ENCODE peak calls at places on chromosome 12, in six cellular contexts. One of them, this sample, is unnamed. For H3K4me1, the result is how much of the 10 kb centered on the place peaks cover.

GRCh38 chr12:442235-442884 is 17.4 kb upstream of the B4GALNT3 start:
- DNase-seq in astrocyte: no peak
- DNase-seq in upper lobe of right lung: no peak
- DNase-seq in gastrocnemius medialis: no peak
- DNase-seq in IMR-90: peak
- DNase-seq in tibial artery: no peak
- DNase-seq in this sample: peak

GRCh38 chr12:123388218-123388947 is 4.5 kb downstream of the KMT5A start:
- DNase-seq in astrocyte: peak
- DNase-seq in upper lobe of right lung: peak
- DNase-seq in gastrocnemius medialis: peak
- DNase-seq in IMR-90: peak
- DNase-seq in tibial artery: peak
- DNase-seq in this sample: peak

GRCh38 chr12:45425426-45425825 is 209.5 kb downstream of the ANO6 start:
- DNase-seq in astrocyte: peak
- DNase-seq in upper lobe of right lung: no peak
- DNase-seq in gastrocnemius medialis: no peak
- DNase-seq in IMR-90: peak
- DNase-seq in tibial artery: no peak
- DNase-seq in this sample: no peak

GRCh38 chr12:102883204-102883799 is 33.7 kb downstream of the PAH start:
- DNase-seq in astrocyte: no peak
- DNase-seq in upper lobe of right lung: peak
- DNase-seq in gastrocnemius medialis: no peak
- DNase-seq in IMR-90: no peak
- DNase-seq in tibial artery: no peak
- DNase-seq in this sample: peak

GRCh38 chr12:107557026-107557425 is 128.6 kb upstream of the PWP1 start:
- DNase-seq in astrocyte: no peak
- DNase-seq in upper lobe of right lung: no peak
- DNase-seq in gastrocnemius medialis: no peak
- DNase-seq in IMR-90: no peak
- DNase-seq in tibial artery: no peak
- DNase-seq in this sample: no peak

GRCh38 chr12:65886996-65887395 is 62.7 kb downstream of the HMGA2 start:
- DNase-seq in astrocyte: peak
- DNase-seq in upper lobe of right lung: no peak
- DNase-seq in gastrocnemius medialis: no peak
- DNase-seq in IMR-90: peak
- DNase-seq in tibial artery: no peak
- DNase-seq in this sample: no peak

GRCh38 chr12:9635014-9635413 is 27.3 kb upstream of the KLRB1 start:
- DNase-seq in astrocyte: no peak
- DNase-seq in upper lobe of right lung: no peak
- DNase-seq in gastrocnemius medialis: no peak
- DNase-seq in IMR-90: no peak
- DNase-seq in tibial artery: no peak
- DNase-seq in this sample: no peak

GRCh38 chr12:67068204-67068731 is 200.9 kb upstream of the CAND1 start:
- DNase-seq in astrocyte: no peak
- DNase-seq in upper lobe of right lung: no peak
- DNase-seq in gastrocnemius medialis: no peak
- DNase-seq in IMR-90: no peak
- DNase-seq in tibial artery: no peak
- DNase-seq in this sample: peak

DNA sequence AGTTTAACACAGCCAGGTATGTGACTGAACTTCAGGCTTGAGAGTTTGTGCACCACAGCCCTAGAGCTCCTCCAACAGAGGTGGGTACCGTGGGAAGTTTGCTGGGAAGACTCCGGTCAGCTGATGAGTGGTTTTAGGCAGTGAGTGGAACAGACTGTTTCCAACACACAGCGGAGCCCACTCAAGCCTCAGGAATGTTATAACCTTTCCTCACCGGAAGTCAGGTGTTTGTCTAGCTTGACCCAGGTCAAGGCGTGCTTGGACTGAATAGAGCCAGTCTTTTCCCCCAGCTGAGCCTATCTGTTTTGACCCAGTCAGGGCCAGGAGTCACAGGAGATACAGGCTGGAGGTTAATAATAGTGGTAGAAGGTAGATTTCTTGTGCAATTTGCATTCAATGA is 138.4 kb upstream of the PARP11 start:
- DNase-seq in astrocyte: peak
- DNase-seq in upper lobe of right lung: peak
- DNase-seq in gastrocnemius medialis: no peak
- DNase-seq in IMR-90: no peak
- DNase-seq in tibial artery: no peak
- DNase-seq in this sample: no peak
- H3K4me1 ChIP-seq in astrocyte: under half
- H3K4me1 ChIP-seq in upper lobe of right lung: under half
- H3K4me1 ChIP-seq in gastrocnemius medialis: under half
- H3K4me1 ChIP-seq in IMR-90: under half
- H3K4me1 ChIP-seq in tibial artery: under half
- H3K4me1 ChIP-seq in this sample: under half

DNA sequence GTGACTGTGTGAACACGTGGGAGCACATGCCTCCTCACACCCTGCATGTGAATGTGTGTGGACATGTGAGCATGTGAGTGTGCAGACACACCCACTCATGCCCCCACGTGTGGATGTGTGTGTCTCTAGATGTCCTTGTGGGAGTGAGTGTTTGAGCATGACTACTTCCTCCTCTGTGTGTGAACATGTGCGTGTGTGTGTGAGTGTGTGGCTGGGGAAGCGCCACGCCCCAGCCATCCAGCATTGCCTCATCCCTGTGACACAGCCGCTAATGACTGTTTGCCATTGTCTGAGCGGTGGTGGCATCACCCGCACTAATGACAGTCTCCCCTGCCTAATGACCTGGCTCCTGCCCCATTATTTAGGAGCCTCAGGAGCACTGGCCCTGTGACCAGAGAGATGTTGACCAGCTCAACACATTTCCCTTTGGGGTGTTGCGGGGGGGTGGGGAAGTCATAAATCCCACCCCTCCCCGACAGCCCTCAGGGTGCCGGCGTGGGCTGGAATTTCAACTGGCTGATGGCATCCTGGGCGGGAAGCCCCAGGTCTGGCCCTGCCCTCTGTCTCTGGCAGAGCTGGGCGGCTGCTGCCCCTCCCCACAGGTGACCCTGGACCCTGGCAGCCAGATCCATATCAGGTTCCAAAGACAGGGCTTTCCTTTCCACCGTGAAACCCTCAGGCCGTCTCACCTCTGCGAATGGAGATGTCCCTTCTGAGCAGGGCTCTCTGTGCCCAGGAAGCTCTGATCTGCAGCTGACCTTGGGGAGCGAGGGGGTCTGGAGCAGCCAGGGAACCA is 11.5 kb upstream of the KRT80 start:
- DNase-seq in astrocyte: peak
- DNase-seq in upper lobe of right lung: peak
- DNase-seq in gastrocnemius medialis: peak
- DNase-seq in IMR-90: peak
- DNase-seq in tibial artery: peak
- DNase-seq in this sample: peak
- H3K4me1 ChIP-seq in astrocyte: under half
- H3K4me1 ChIP-seq in upper lobe of right lung: under half
- H3K4me1 ChIP-seq in gastrocnemius medialis: under half
- H3K4me1 ChIP-seq in IMR-90: under half
- H3K4me1 ChIP-seq in tibial artery: under half
- H3K4me1 ChIP-seq in this sample: under half

GRCh38 chr12:131223171-131223761 is 269.6 kb downstream of the ADGRD1 start:
- DNase-seq in astrocyte: no peak
- DNase-seq in upper lobe of right lung: no peak
- DNase-seq in gastrocnemius medialis: no peak
- DNase-seq in IMR-90: no peak
- DNase-seq in tibial artery: peak
- DNase-seq in this sample: no peak
- H3K4me1 ChIP-seq in astrocyte: under half
- H3K4me1 ChIP-seq in upper lobe of right lung: under half
- H3K4me1 ChIP-seq in gastrocnemius medialis: under half
- H3K4me1 ChIP-seq in IMR-90: under half
- H3K4me1 ChIP-seq in tibial artery: under half
- H3K4me1 ChIP-seq in this sample: under half

DNA sequence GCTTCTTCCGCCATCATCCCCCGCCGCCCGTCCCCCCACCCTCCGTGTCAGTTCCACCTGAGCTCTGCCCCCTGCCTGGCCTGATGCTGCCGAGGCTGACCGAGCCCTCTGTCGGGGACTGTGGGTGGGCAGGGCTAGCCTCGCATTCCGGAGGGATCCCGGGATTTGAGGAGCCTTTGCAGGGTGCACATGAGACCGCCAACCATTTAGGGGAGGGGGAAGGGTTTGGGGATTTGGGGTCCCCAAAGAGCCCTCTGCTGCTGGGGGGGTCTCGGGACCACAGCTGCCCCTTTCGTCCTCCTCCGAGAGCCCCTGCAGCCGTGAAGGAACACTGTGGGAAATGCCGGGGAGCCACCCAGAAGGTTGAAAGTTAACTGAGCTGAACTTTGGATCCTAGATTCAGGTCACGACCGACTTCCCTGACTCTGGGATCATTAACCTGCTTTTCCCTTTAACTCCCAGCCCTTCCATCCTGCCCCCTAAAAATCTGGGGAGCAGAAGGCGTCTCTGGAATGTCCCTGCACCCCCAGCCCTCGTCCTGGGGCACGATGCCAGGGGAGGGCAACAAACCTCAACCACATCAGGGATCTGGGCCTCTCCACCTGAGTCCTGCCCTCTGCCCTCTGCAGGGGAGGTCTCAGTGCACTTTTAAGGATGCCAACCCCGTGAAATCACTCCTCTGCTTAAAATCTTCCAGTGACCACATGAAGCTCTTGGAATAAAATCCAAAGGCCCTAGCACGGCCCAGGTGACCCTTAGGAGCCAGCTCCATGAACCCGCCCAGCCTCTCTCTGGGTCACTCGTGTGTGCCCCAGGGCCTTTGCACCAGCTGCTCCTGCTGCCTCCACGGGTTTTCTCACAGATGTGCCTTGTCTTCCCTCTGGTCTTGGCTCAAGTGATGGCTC is 94.9 kb downstream of the RFLNA start:
- DNase-seq in astrocyte: no peak
- DNase-seq in upper lobe of right lung: no peak
- DNase-seq in gastrocnemius medialis: no peak
- DNase-seq in IMR-90: no peak
- DNase-seq in tibial artery: no peak
- DNase-seq in this sample: peak
- H3K4me1 ChIP-seq in astrocyte: half or more
- H3K4me1 ChIP-seq in upper lobe of right lung: half or more
- H3K4me1 ChIP-seq in gastrocnemius medialis: half or more
- H3K4me1 ChIP-seq in IMR-90: half or more
- H3K4me1 ChIP-seq in tibial artery: under half
- H3K4me1 ChIP-seq in this sample: under half